ENCODE peak calls at places on chromosomes 16 and 17, in six cellular contexts. J is fibroblast of pulmonary artery; B is CD8-positive, alpha-beta T cell; L is neural progenitor cell; A is A549; D is RWPE2. I is an unnamed sample.

GRCh38 chr17:80797741-80798594 is 193.7 kb upstream of the CHMP6 start:
- DNase-seq in J (no peak), B (no peak), L (no peak), A (no peak), D (no peak), I (no peak)

GRCh38 chr17:62807812-62808575 is at the start of gene MARCHF10:
- DNase-seq in J (no peak), B (peak; percentile 30), L (peak; percentile 79), A (no peak), D (no peak), I (no peak)

GRCh38 chr17:80029235-80029974 is 6.3 kb downstream of the TBC1D16 start:
- DNase-seq in J (peak; percentile 84), B (no peak), L (no peak), A (no peak), D (no peak), I (no peak)

GRCh38 chr17:79754359-79754758 is 23.6 kb upstream of the CBX2 start:
- DNase-seq in J (no peak), B (no peak), L (no peak), A (no peak), D (no peak), I (no peak)

GRCh38 chr16:11157143-11157542 is 98.9 kb downstream of the SOCS1 start:
- DNase-seq in J (no peak), B (no peak), L (no peak), A (no peak), D (no peak), I (no peak)

GRCh38 chr17:41992576-41992975 is 24.7 kb downstream of the DNAJC7 start:
- DNase-seq in J (no peak), B (no peak), L (no peak), A (no peak), D (no peak), I (no peak)

GRCh38 chr17:10875984-10876555 is 38.2 kb upstream of the PIRT start:
- DNase-seq in J (peak; percentile 41), B (no peak), L (peak; percentile 81), A (peak; percentile 53), D (no peak), I (no peak)

GRCh38 chr17:226773-227580 is 45.5 kb upstream of the DOC2B start:
- DNase-seq in J (no peak), B (no peak), L (peak; percentile 45), A (no peak), D (peak; percentile 27), I (no peak)

GRCh38 chr17:45743626-45744326 is 40.3 kb upstream of the CRHR1 start:
- DNase-seq in J (no peak), B (no peak), L (no peak), A (no peak), D (no peak), I (no peak)

GRCh38 chr16:85142771-85143211 is 30.5 kb upstream of the CIBAR2 start:
- DNase-seq in J (no peak), B (no peak), L (no peak), A (no peak), D (no peak), I (no peak)

GRCh38 chr17:80854220-80854619 is 137.4 kb upstream of the CHMP6 start:
- DNase-seq in J (no peak), B (no peak), L (no peak), A (no peak), D (peak; percentile 33), I (no peak)

GRCh38 chr17:5182597-5183409 is 8.9 kb downstream of the ZNF594 start:
- DNase-seq in J (no peak), B (no peak), L (no peak), A (no peak), D (no peak), I (no peak)

GRCh38 chr17:5183410-5183793 is 8.3 kb downstream of the ZNF594 start:
- DNase-seq in J (no peak), B (no peak), L (no peak), A (no peak), D (no peak), I (no peak)

GRCh38 chr17:5179003-5179402 is 12.7 kb downstream of the ZNF594 start:
- DNase-seq in J (no peak), B (no peak), L (no peak), A (no peak), D (no peak), I (no peak)

GRCh38 chr17:5184284-5184683 is 7.4 kb downstream of the ZNF594 start:
- DNase-seq in J (no peak), B (peak; percentile 35), L (no peak), A (no peak), D (no peak), I (no peak)

DNA sequence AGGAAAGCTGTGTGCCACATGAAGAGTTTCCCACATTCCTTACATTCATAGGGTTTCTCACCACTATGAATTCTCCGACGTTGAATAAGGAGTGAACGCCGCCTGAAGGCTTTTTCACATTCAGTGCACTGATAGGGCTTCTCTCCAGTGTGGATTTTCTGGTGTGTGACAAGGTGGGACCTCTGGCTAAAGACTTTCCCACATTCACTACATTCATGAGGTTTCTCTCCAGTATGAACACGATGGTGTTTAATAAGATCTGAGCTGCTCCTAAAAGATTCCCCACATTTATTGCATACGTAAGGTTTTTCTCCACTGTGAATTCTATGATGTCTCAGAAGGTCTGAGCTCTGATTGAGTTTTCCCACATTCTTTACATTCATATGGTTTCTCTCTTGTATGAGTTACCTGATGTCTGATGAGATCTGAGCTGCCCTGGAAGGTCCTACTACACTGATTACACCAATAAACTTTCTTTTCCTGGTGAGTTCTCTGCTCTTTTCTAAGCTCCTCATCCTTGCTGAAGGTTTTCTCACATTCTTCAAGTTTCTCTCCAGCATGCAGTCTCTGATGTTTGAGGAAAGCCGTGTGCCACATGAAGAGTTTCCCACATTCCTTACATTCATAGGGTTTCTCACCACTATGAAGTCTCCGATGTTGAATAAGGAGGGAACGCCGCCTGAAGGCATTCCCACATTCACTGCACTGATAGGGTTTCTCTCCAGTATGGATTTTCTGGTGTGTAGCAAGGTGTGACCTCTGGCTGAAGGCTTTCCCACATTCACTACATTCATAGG is 10.0 kb downstream of the ZNF594 start:
- DNase-seq in J (no peak), B (no peak), L (no peak), A (no peak), D (no peak), I (no peak)
- H3K4me3 ChIP-seq in J (no peak overlapping the region), B (no peak overlapping the region), L (peak overlapping the region; percentile 25), A (no peak overlapping the region), D (no peak overlapping the region), I (no peak overlapping the region)

DNA sequence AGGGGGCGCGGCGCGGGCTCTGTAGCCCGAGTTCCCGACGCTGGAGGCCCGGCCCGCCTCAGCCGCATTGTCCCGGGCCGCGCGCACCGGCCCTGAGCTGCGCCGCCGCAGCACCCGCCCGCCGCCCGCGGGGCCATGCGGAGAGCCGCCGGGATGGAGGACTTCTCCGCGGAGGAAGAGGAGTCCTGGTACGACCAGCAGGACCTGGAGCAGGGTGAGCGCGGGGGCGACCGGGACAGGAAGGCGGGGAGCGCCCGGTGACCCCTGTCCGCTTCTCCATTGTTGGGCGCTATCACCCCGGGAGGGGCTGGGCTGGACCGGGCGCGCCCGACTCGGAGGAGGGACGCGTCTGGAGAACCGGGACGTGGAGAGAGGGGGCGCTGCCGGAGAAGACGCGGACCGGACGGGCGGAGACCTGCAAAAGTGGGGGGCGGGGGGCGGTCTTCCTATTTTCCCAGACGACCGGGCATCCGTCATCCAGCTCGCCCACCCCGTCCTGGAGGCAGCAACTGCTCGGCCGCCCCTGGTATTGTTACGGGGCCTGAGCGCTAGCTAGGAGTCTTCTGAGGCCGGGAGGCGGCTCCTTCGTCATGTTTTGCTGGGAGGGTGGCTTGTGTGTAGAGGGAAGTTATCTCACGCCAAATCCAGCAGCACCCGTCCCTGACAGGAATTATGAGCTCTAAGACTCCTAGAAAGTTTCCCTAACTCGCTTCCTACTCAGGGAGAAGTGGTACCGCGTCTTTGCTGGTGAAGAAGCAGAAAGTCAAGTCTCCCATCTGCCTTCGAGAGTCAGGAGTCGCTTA is 678 bp downstream of the CDR2L start:
- DNase-seq in J (peak; percentile 69), B (no peak), L (peak; percentile 88), A (no peak), D (no peak), I (no peak)
- TF ChIP-seq CTCF in J (peak; percentile 27), B (no peak), L (peak; percentile 41), A (no peak), D (peak; percentile 60), I (no peak)

GRCh38 chr16:275786-276232 is at the start of gene RGS11:
- DNase-seq in J (no peak), B (no peak), L (no peak), A (no peak), D (no peak), I (no peak)
- H3K4me3 ChIP-seq in J (peak within 1 kb of the TSS; percentile 28), B (peak within 1 kb of the TSS; percentile 27), L (peak within 1 kb of the TSS; percentile 53), A (peak within 1 kb of the TSS; percentile 57), D (peak within 1 kb of the TSS; percentile 18), I (no peak within 1 kb of the TSS)

GRCh38 chr17:48506246-48506645 is 24.6 kb downstream of the HOXB1 start:
- DNase-seq in J (no peak), B (no peak), L (no peak), A (no peak), D (no peak), I (no peak)
- TF ChIP-seq CTCF in J (peak; percentile 14), B (no peak), L (no peak), A (no peak), D (no peak), I (no peak)

GRCh38 chr16:51766739-51767138 is 615.7 kb upstream of the SALL1 start:
- DNase-seq in J (no peak), B (no peak), L (no peak), A (no peak), D (no peak), I (no peak)
- H3K4me3 ChIP-seq in J (no peak overlapping the region), B (no peak overlapping the region), L (no peak overlapping the region), A (no peak overlapping the region), D (no peak overlapping the region), I (no peak overlapping the region)

GRCh38 chr17:13031718-13032350 is 14.0 kb upstream of the ELAC2 start:
- DNase-seq in J (peak; percentile 70), B (peak; percentile 41), L (peak; percentile 66), A (peak; percentile 52), D (no peak), I (peak; percentile 19)
- TF ChIP-seq CTCF in J (peak; percentile 93), B (peak; percentile 72), L (peak; percentile 78), A (peak; percentile 69), D (peak; percentile 80), I (peak; percentile 91)

I was measured in GM12864.